ENCODE peak calls at places on chromosomes 7 and 10, in five cellular contexts. M is psoas muscle, P is heart right ventricle, H is lung, J is heart left ventricle. U is an unnamed sample.

GRCh38 chr10:126646101-126646500 is 24.4 kb downstream of the C10orf90 start:
- DNase-seq in H (no peak), J (no peak), M (no peak), P (no peak), U (no peak)

GRCh38 chr7:5824297-5824610 is 42.8 kb upstream of the RNF216 start:
- DNase-seq in H (no peak), M (no peak), P (no peak), J (no peak), U (no peak)

GRCh38 chr7:2104107-2104710 is 128.5 kb downstream of the MAD1L1 start:
- DNase-seq in H (peak; percentile 84), J (peak; percentile 90), P (peak; percentile 90), M (peak; percentile 96), U (no peak)

GRCh38 chr10:3321123-3321522 is 148.5 kb upstream of the PITRM1 start:
- DNase-seq in J (no peak), M (no peak), H (no peak), P (no peak), U (no peak)

GRCh38 chr7:156889089-156889488 is 3.9 kb downstream of the LMBR1 start:
- DNase-seq in H (no peak), J (no peak), P (no peak), M (no peak), U (no peak)

GRCh38 chr10:112296908-112297331 is 13.7 kb downstream of the TECTB start:
- DNase-seq in J (no peak), H (no peak), M (no peak), P (no peak), U (no peak)

GRCh38 chr7:66380285-66380888 is 175.3 kb downstream of the TPST1 start:
- DNase-seq in H (no peak), M (no peak), P (no peak), J (no peak), U (no peak)

GRCh38 chr7:69575651-69576050 is 22.6 kb upstream of the AUTS2 start:
- DNase-seq in J (no peak), H (no peak), M (no peak), P (no peak), U (no peak)

GRCh38 chr7:123865517-123866117 is 20.6 kb downstream of the HYAL4 start:
- DNase-seq in M (no peak), P (peak; percentile 51), J (peak; percentile 30), H (peak; percentile 50), U (no peak)

GRCh38 chr10:14953452-14954000 is 370 bp downstream of the DCLRE1C start:
- DNase-seq in M (peak; percentile 75), P (peak; percentile 37), J (peak; percentile 62), H (peak; percentile 45), U (peak; percentile 51)

GRCh38 chr7:81268551-81268950 is 349.7 kb upstream of the SEMA3C start:
- DNase-seq in M (no peak), H (no peak), J (no peak), P (no peak), U (no peak)

GRCh38 chr10:110007171-110007700 is 548 bp upstream of the ADD3 start:
- DNase-seq in J (no peak), M (no peak), P (no peak), H (peak; percentile 36), U (no peak)

GRCh38 chr10:59002011-59002410 is 174.4 kb upstream of the PHYHIPL start:
- DNase-seq in M (no peak), P (no peak), J (no peak), H (no peak), U (no peak)

GRCh38 chr7:125057974-125058373 is 128.3 kb upstream of the POT1 start:
- DNase-seq in P (no peak), J (no peak), H (no peak), M (no peak), U (no peak)

GRCh38 chr7:82443044-82443800 is at the start of gene CACNA2D1:
- DNase-seq in P (peak; percentile 27), H (peak; percentile 31), J (peak; percentile 53), M (peak; percentile 76), U (no peak)

GRCh38 chr7:12921751-12922345 is 234.4 kb downstream of the ARL4A start:
- DNase-seq in M (no peak), P (peak; percentile 14), J (no peak), H (no peak), U (no peak)

GRCh38 chr10:70575874-70576802 is 26.4 kb downstream of the PRF1 start:
- DNase-seq in J (peak; percentile 80), H (peak; percentile 59), M (peak; percentile 64), P (peak; percentile 72), U (no peak)

DNA sequence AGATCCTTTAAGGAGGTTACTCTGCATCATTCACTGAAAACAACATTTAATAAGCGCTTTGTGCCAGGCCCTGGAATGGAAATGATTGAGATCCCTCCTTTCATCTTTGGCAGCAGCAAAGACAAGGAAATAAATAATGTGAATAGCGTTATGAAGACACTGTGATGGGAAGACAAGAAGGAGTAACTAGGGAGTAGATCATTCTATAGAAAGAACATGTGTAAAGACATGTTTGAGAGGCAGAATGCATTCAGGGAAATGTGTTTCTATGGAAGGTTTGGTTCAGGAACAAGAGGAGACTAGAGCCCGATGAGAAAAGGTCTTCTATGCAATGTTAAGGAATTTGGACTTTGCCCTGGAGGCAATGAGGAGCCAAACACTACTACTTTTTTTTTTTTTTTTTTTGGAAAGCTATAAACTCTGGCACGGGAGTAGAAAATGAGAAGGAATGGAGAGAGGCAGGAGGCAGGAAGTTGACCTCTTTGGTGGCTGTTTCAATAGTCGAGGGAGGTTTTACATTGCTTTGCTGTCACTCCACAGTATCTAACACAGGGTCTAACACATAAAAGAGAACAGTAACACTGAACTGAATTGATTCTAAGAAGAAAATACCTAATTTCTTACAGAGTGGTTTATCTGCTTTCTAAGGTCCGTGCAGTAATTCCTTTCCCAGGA is 44.9 kb downstream of the SMURF1 start:
- DNase-seq in H (no peak), J (no peak), P (no peak), M (no peak), U (no peak)
- H3K27ac ChIP-seq in H (peak overlapping the region; percentile 45), J (peak overlapping the region; percentile 37), P (no peak overlapping the region), M (peak overlapping the region; percentile 24), U (peak overlapping the region; percentile 15)

GRCh38 chr7:28779929-28780328 is 178.2 kb downstream of the TRIL start:
- DNase-seq in P (no peak), M (no peak), H (no peak), J (no peak), U (no peak)
- TF ChIP-seq CTCF in P (no peak), M (no peak), H (no peak), J (no peak), U (no peak)

DNA sequence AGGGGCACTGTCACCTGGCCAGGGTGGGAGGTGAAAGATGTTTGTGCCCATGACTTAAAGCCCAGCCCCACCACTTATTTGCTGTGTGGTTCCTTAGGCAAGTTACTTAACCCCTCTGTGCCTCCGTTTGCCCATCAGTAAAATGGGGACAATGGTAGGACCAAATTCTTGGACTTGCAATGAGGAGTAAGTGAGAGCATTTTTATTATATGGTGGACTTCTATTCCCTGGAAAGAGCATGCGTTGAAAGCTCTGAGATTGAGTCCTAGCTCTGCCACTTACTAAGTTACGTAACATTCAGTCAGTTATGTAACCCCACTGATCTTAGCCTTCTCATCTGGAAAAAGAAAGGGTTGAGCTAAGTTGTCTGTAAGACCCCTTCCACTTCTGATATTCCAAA is 18.8 kb downstream of the VSIR start:
- DNase-seq in J (no peak), P (no peak), H (no peak), M (no peak), U (no peak)
- H3K27ac ChIP-seq in J (peak overlapping the region; percentile 26), P (no peak overlapping the region), H (no peak overlapping the region), M (no peak overlapping the region), U (no peak overlapping the region)

GRCh38 chr7:142298009-142298408 is 40.2 kb upstream of the PRSS58 start:
- DNase-seq in M (no peak), H (no peak), P (no peak), J (no peak), U (no peak)
- TF ChIP-seq CTCF in M (no peak), H (no peak), P (no peak), J (no peak), U (no peak)

GRCh38 chr7:16668049-16668858 is 22.3 kb downstream of the BZW2 start:
- DNase-seq in H (peak; percentile 80), J (peak; percentile 63), P (peak; percentile 58), M (peak; percentile 82), U (peak; percentile 83)
- H3K27ac ChIP-seq in H (peak overlapping the region; percentile 81), J (peak overlapping the region; percentile 74), P (no peak overlapping the region), M (peak overlapping the region; percentile 70), U (peak overlapping the region; percentile 81)

GRCh38 chr10:31581741-31582323 is 262.8 kb downstream of the ZEB1 start:
- DNase-seq in J (peak; percentile 38), H (no peak), P (peak; percentile 27), M (no peak), U (no peak)
- TF ChIP-seq CTCF in J (no peak), H (no peak), P (no peak), M (no peak), U (no peak)

GRCh38 chr10:89476150-89476549 is 59.2 kb downstream of the SLC16A12 start:
- DNase-seq in M (no peak), H (no peak), P (no peak), J (no peak), U (no peak)

GRCh38 chr10:89476676-89477075 is 58.7 kb downstream of the SLC16A12 start:
- DNase-seq in J (no peak), M (peak; percentile 50), H (peak; percentile 55), P (no peak), U (no peak)

GRCh38 chr10:89475567-89475966 is 59.8 kb downstream of the SLC16A12 start:
- DNase-seq in P (no peak), J (no peak), M (no peak), H (no peak), U (no peak)

GRCh38 chr10:89474452-89474851 is 60.1 kb downstream of the IFIT5 start:
- DNase-seq in M (no peak), H (no peak), J (no peak), P (no peak), U (no peak)

GRCh38 chr10:89475137-89475536 is 60.3 kb downstream of the SLC16A12 start:
- DNase-seq in J (no peak), H (no peak), P (no peak), M (no peak), U (no peak)
- H3K27ac ChIP-seq in J (peak overlapping the region; percentile 79), H (peak overlapping the region; percentile 94), P (peak overlapping the region; percentile 30), M (no peak overlapping the region), U (no peak overlapping the region)

DNA sequence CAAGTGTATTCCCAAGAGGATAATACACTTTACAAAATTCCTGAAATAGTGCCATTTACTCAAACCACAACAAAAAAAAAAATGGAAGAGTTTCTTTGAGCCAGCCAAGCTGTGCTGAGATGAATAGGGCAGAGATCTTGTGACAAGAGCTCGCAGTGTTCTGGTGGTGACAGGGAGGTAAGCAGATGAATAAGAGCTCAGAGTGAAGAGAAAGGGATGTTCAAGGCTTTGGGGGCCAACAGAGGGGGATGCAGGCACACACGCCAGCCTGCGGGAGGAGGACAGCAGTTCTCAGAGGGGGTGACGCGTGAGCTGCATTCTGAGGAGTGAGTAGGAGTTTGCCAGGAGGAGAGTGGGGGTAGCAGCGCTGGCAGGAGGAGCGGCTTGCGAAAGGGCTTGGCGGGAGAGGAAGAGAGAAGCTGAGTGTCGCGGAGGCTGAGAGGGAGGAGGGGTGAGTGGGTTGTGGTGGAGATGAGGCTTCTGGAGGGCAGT is 194.4 kb upstream of the IMMP2L start:
- DNase-seq in H (peak; percentile 64), J (peak; percentile 73), P (peak; percentile 38), M (peak; percentile 82), U (no peak)
- TF ChIP-seq CTCF in H (no peak), J (no peak), P (no peak), M (no peak), U (no peak)

DNA sequence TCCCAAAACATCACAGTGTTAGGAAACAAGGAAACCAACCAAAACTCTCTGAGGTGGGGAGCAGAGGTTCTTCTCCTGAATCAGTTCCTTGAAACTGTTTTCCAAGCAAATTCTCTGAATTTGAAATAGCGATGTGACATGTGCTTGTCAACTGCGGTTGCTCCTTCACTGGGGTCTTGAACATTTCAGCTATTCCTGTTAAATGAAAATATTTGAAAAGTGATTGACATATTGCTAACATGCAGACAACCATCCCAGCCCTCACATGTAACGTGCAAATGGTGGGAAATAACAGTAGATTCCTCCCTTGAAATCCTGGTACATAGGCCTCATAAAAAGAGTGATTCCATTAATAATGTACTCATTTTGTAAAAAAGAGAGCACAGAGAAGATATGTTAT is 15.9 kb downstream of the MKI67 start:
- DNase-seq in M (no peak), H (no peak), J (no peak), P (no peak), U (no peak)
- H3K27ac ChIP-seq in M (no peak overlapping the region), H (no peak overlapping the region), J (no peak overlapping the region), P (no peak overlapping the region), U (no peak overlapping the region)

U was measured in RWPE2.